ENCODE peak calls at places on chromosomes 2 and 18, in five cellular contexts. One of them, this sample, is unnamed.

GRCh38 chr2:121285077-121285449 is at the start of gene TFCP2L1:
- DNase-seq in B cell: peak; percentile 56
- DNase-seq in GM13976: peak; percentile 62
- DNase-seq in endothelial cell: peak; percentile 30
- DNase-seq in activated CD4-positive, CD25-positive, alpha-beta regulatory T cell: no peak
- DNase-seq in this sample: peak; percentile 68

GRCh38 chr18:55318864-55319516 is 269.0 kb downstream of the TCF4 start:
- DNase-seq in B cell: no peak
- DNase-seq in GM13976: no peak
- DNase-seq in endothelial cell: no peak
- DNase-seq in activated CD4-positive, CD25-positive, alpha-beta regulatory T cell: no peak
- DNase-seq in this sample: no peak

GRCh38 chr2:146135245-146135644 is 1615.3 kb upstream of the ZEB2 start:
- DNase-seq in B cell: no peak
- DNase-seq in GM13976: no peak
- DNase-seq in endothelial cell: no peak
- DNase-seq in activated CD4-positive, CD25-positive, alpha-beta regulatory T cell: no peak
- DNase-seq in this sample: no peak

GRCh38 chr2:30867385-30867784 is 60.1 kb upstream of the CAPN13 start:
- DNase-seq in B cell: no peak
- DNase-seq in GM13976: no peak
- DNase-seq in endothelial cell: no peak
- DNase-seq in activated CD4-positive, CD25-positive, alpha-beta regulatory T cell: no peak
- DNase-seq in this sample: no peak

GRCh38 chr18:57759650-57760049 is 43.5 kb downstream of the ATP8B1 start:
- DNase-seq in B cell: no peak
- DNase-seq in GM13976: no peak
- DNase-seq in endothelial cell: no peak
- DNase-seq in activated CD4-positive, CD25-positive, alpha-beta regulatory T cell: no peak
- DNase-seq in this sample: no peak

GRCh38 chr2:74567862-74568261 is 13.3 kb downstream of the DOK1 start:
- DNase-seq in B cell: no peak
- DNase-seq in GM13976: no peak
- DNase-seq in endothelial cell: no peak
- DNase-seq in activated CD4-positive, CD25-positive, alpha-beta regulatory T cell: no peak
- DNase-seq in this sample: no peak

GRCh38 chr2:218382785-218383184 is 712 bp downstream of the SLC11A1 start:
- DNase-seq in B cell: no peak
- DNase-seq in GM13976: no peak
- DNase-seq in endothelial cell: no peak
- DNase-seq in activated CD4-positive, CD25-positive, alpha-beta regulatory T cell: no peak
- DNase-seq in this sample: no peak

GRCh38 chr2:99249951-99250350 is 5.5 kb downstream of the LYG2 start:
- DNase-seq in B cell: no peak
- DNase-seq in GM13976: no peak
- DNase-seq in endothelial cell: no peak
- DNase-seq in activated CD4-positive, CD25-positive, alpha-beta regulatory T cell: no peak
- DNase-seq in this sample: no peak

GRCh38 chr2:106599540-106599939 is 112.4 kb downstream of the CD8B2 start:
- DNase-seq in B cell: no peak
- DNase-seq in GM13976: no peak
- DNase-seq in endothelial cell: no peak
- DNase-seq in activated CD4-positive, CD25-positive, alpha-beta regulatory T cell: no peak
- DNase-seq in this sample: no peak

GRCh38 chr2:61536086-61536722 is 2.0 kb downstream of the XPO1 start:
- DNase-seq in B cell: no peak
- DNase-seq in GM13976: no peak
- DNase-seq in endothelial cell: no peak
- DNase-seq in activated CD4-positive, CD25-positive, alpha-beta regulatory T cell: no peak
- DNase-seq in this sample: peak; percentile 66

GRCh38 chr2:169743549-169743948 is 9.9 kb downstream of the KLHL23 start:
- DNase-seq in B cell: no peak
- DNase-seq in GM13976: no peak
- DNase-seq in endothelial cell: no peak
- DNase-seq in activated CD4-positive, CD25-positive, alpha-beta regulatory T cell: no peak
- DNase-seq in this sample: no peak

GRCh38 chr18:50275503-50276036 is 5.8 kb downstream of the MBD1 start:
- DNase-seq in B cell: no peak
- DNase-seq in GM13976: no peak
- DNase-seq in endothelial cell: no peak
- DNase-seq in activated CD4-positive, CD25-positive, alpha-beta regulatory T cell: no peak
- DNase-seq in this sample: no peak

GRCh38 chr18:35571138-35571537 is 10.4 kb upstream of the GALNT1 start:
- DNase-seq in B cell: no peak
- DNase-seq in GM13976: no peak
- DNase-seq in endothelial cell: no peak
- DNase-seq in activated CD4-positive, CD25-positive, alpha-beta regulatory T cell: no peak
- DNase-seq in this sample: no peak

This sample was measured in HEK293T.